ENCODE peak calls at places on chromosomes 5 and 9, in nine cellular contexts. One of them, this sample, is unnamed. For H3K4me1, the result is how much of the 10 kb centered on the place peaks cover.

GRCh38 chr5:15500326-15500958 is 462 bp downstream of the FBXL7 start:
- DNase-seq in H1: no peak
- DNase-seq in spleen: peak
- DNase-seq in SK-N-SH: no peak
- DNase-seq in stomach: peak
- DNase-seq in breast epithelium: no peak
- DNase-seq in HepG2: no peak
- DNase-seq in HCT116: no peak
- DNase-seq in suprapubic skin: peak
- DNase-seq in this sample: no peak

GRCh38 chr5:33531796-33532195 is 91.0 kb downstream of the TARS1 start:
- DNase-seq in SK-N-SH: no peak
- DNase-seq in HepG2: no peak
- DNase-seq in HCT116: no peak
- DNase-seq in H1: no peak
- DNase-seq in suprapubic skin: no peak
- DNase-seq in breast epithelium: no peak
- DNase-seq in stomach: no peak
- DNase-seq in spleen: no peak
- DNase-seq in this sample: no peak

GRCh38 chr5:40022057-40022456 is 597.3 kb upstream of the DAB2 start:
- DNase-seq in SK-N-SH: no peak
- DNase-seq in stomach: no peak
- DNase-seq in breast epithelium: no peak
- DNase-seq in suprapubic skin: no peak
- DNase-seq in HepG2: no peak
- DNase-seq in spleen: no peak
- DNase-seq in H1: no peak
- DNase-seq in HCT116: no peak
- DNase-seq in this sample: no peak

GRCh38 chr5:172939561-172939960 is 19.7 kb upstream of the RPL26L1 start:
- DNase-seq in HepG2: no peak
- DNase-seq in HCT116: no peak
- DNase-seq in breast epithelium: no peak
- DNase-seq in suprapubic skin: no peak
- DNase-seq in spleen: peak
- DNase-seq in SK-N-SH: no peak
- DNase-seq in stomach: no peak
- DNase-seq in H1: no peak
- DNase-seq in this sample: no peak

GRCh38 chr5:173638631-173639030 is 22.2 kb upstream of the BOD1 start:
- DNase-seq in suprapubic skin: peak
- DNase-seq in HepG2: no peak
- DNase-seq in HCT116: no peak
- DNase-seq in H1: no peak
- DNase-seq in breast epithelium: no peak
- DNase-seq in SK-N-SH: no peak
- DNase-seq in spleen: no peak
- DNase-seq in stomach: peak
- DNase-seq in this sample: no peak

GRCh38 chr5:128667148-128667547 is 129.1 kb upstream of the FBN2 start:
- DNase-seq in H1: no peak
- DNase-seq in suprapubic skin: no peak
- DNase-seq in HepG2: no peak
- DNase-seq in spleen: no peak
- DNase-seq in HCT116: no peak
- DNase-seq in breast epithelium: no peak
- DNase-seq in stomach: no peak
- DNase-seq in SK-N-SH: no peak
- DNase-seq in this sample: no peak

GRCh38 chr9:111895996-111896941 is at the start of gene UGCG:
- DNase-seq in breast epithelium: peak
- DNase-seq in HCT116: peak
- DNase-seq in spleen: peak
- DNase-seq in HepG2: peak
- DNase-seq in stomach: peak
- DNase-seq in SK-N-SH: peak
- DNase-seq in H1: peak
- DNase-seq in suprapubic skin: peak
- DNase-seq in this sample: peak

GRCh38 chr9:93133641-93134017 is 422 bp downstream of the NINJ1 start:
- DNase-seq in HCT116: no peak
- DNase-seq in stomach: peak
- DNase-seq in HepG2: peak
- DNase-seq in SK-N-SH: peak
- DNase-seq in suprapubic skin: no peak
- DNase-seq in spleen: peak
- DNase-seq in breast epithelium: no peak
- DNase-seq in H1: no peak
- DNase-seq in this sample: peak

GRCh38 chr5:157602505-157602904 is 26.9 kb upstream of the ADAM19 start:
- DNase-seq in SK-N-SH: no peak
- DNase-seq in H1: no peak
- DNase-seq in suprapubic skin: no peak
- DNase-seq in stomach: no peak
- DNase-seq in spleen: no peak
- DNase-seq in HCT116: no peak
- DNase-seq in HepG2: no peak
- DNase-seq in breast epithelium: no peak
- DNase-seq in this sample: no peak

GRCh38 chr9:757246-757881 is 84.1 kb upstream of the DMRT1 start:
- DNase-seq in stomach: no peak
- DNase-seq in HCT116: peak
- DNase-seq in HepG2: peak
- DNase-seq in SK-N-SH: peak
- DNase-seq in breast epithelium: no peak
- DNase-seq in H1: peak
- DNase-seq in spleen: no peak
- DNase-seq in suprapubic skin: peak
- DNase-seq in this sample: peak

GRCh38 chr5:1772634-1773033 is 27.0 kb downstream of the MRPL36 start:
- DNase-seq in suprapubic skin: no peak
- DNase-seq in H1: no peak
- DNase-seq in breast epithelium: no peak
- DNase-seq in HCT116: peak
- DNase-seq in stomach: no peak
- DNase-seq in HepG2: peak
- DNase-seq in spleen: no peak
- DNase-seq in SK-N-SH: peak
- DNase-seq in this sample: no peak

GRCh38 chr5:126970517-126971017 is 59.8 kb downstream of the MARCHF3 start:
- DNase-seq in H1: no peak
- DNase-seq in HepG2: no peak
- DNase-seq in spleen: no peak
- DNase-seq in SK-N-SH: no peak
- DNase-seq in stomach: no peak
- DNase-seq in suprapubic skin: no peak
- DNase-seq in HCT116: no peak
- DNase-seq in breast epithelium: no peak
- DNase-seq in this sample: no peak

GRCh38 chr5:159210306-159210722 is 961 bp upstream of the RNF145 start:
- DNase-seq in HCT116: no peak
- DNase-seq in breast epithelium: no peak
- DNase-seq in H1: no peak
- DNase-seq in SK-N-SH: peak
- DNase-seq in suprapubic skin: no peak
- DNase-seq in stomach: no peak
- DNase-seq in HepG2: peak
- DNase-seq in spleen: no peak
- DNase-seq in this sample: peak

GRCh38 chr5:159210846-159211245 is 1.5 kb upstream of the RNF145 start:
- DNase-seq in spleen: no peak
- DNase-seq in HCT116: no peak
- DNase-seq in SK-N-SH: peak
- DNase-seq in breast epithelium: no peak
- DNase-seq in H1: no peak
- DNase-seq in HepG2: no peak
- DNase-seq in stomach: no peak
- DNase-seq in suprapubic skin: no peak
- DNase-seq in this sample: no peak

GRCh38 chr5:159208508-159209437 is 580 bp downstream of the RNF145 start:
- DNase-seq in HCT116: no peak
- DNase-seq in SK-N-SH: peak
- DNase-seq in stomach: peak
- DNase-seq in H1: no peak
- DNase-seq in HepG2: peak
- DNase-seq in breast epithelium: peak
- DNase-seq in spleen: no peak
- DNase-seq in suprapubic skin: peak
- DNase-seq in this sample: peak

GRCh38 chr5:159207616-159208507 is 1.5 kb downstream of the RNF145 start:
- DNase-seq in suprapubic skin: peak
- DNase-seq in HCT116: peak
- DNase-seq in breast epithelium: peak
- DNase-seq in spleen: peak
- DNase-seq in SK-N-SH: peak
- DNase-seq in H1: no peak
- DNase-seq in stomach: peak
- DNase-seq in HepG2: peak
- DNase-seq in this sample: peak

GRCh38 chr5:159209438-159210305 is at the start of gene RNF145:
- DNase-seq in breast epithelium: peak
- DNase-seq in stomach: peak
- DNase-seq in SK-N-SH: peak
- DNase-seq in HepG2: peak
- DNase-seq in HCT116: peak
- DNase-seq in suprapubic skin: peak
- DNase-seq in H1: no peak
- DNase-seq in spleen: peak
- DNase-seq in this sample: peak
- TF ChIP-seq POLR2AphosphoS5 in breast epithelium: peak
- TF ChIP-seq POLR2AphosphoS5 in stomach: peak
- TF ChIP-seq POLR2AphosphoS5 in SK-N-SH: no peak
- TF ChIP-seq POLR2AphosphoS5 in HepG2: peak
- TF ChIP-seq POLR2AphosphoS5 in HCT116: peak
- TF ChIP-seq POLR2AphosphoS5 in suprapubic skin: peak
- TF ChIP-seq POLR2AphosphoS5 in H1: peak
- TF ChIP-seq POLR2AphosphoS5 in spleen: peak
- TF ChIP-seq POLR2AphosphoS5 in this sample: no peak

DNA sequence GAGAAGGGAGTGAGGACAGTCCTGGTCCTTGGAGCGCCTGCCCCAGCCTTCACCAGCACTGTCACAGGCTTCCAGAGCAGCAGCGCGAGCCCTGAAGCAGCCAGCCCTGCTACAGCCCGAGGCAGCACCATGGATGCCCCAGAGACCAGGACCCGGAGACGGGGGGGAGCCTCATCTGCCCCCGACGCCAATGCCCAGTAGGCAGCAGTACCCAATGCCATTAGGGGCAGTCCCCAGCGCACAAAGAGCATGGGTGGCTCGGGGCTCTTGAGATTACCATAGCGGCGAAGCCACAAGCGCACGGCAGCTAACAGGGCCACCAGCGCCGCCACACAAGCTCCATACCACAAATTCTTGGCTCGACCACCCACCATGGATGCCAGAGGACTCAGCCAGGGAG is 4.9 kb downstream of the PIGO start:
- DNase-seq in stomach: no peak
- DNase-seq in breast epithelium: no peak
- DNase-seq in HepG2: no peak
- DNase-seq in SK-N-SH: no peak
- DNase-seq in suprapubic skin: no peak
- DNase-seq in H1: no peak
- DNase-seq in spleen: no peak
- DNase-seq in HCT116: no peak
- DNase-seq in this sample: no peak
- H3K4me1 ChIP-seq in stomach: under half
- H3K4me1 ChIP-seq in breast epithelium: under half
- H3K4me1 ChIP-seq in HepG2: under half
- H3K4me1 ChIP-seq in SK-N-SH: under half
- H3K4me1 ChIP-seq in suprapubic skin: under half
- H3K4me1 ChIP-seq in H1: under half
- H3K4me1 ChIP-seq in spleen: under half
- H3K4me1 ChIP-seq in HCT116: under half
- H3K4me1 ChIP-seq in this sample: under half

GRCh38 chr5:149584106-149584505 is 2.8 kb downstream of the ARHGEF37 start:
- DNase-seq in HepG2: no peak
- DNase-seq in stomach: no peak
- DNase-seq in spleen: no peak
- DNase-seq in suprapubic skin: no peak
- DNase-seq in breast epithelium: no peak
- DNase-seq in H1: no peak
- DNase-seq in HCT116: no peak
- DNase-seq in SK-N-SH: no peak
- DNase-seq in this sample: no peak
- TF ChIP-seq POLR2AphosphoS5 in HepG2: no peak
- TF ChIP-seq POLR2AphosphoS5 in stomach: no peak
- TF ChIP-seq POLR2AphosphoS5 in spleen: no peak
- TF ChIP-seq POLR2AphosphoS5 in suprapubic skin: no peak
- TF ChIP-seq POLR2AphosphoS5 in breast epithelium: no peak
- TF ChIP-seq POLR2AphosphoS5 in H1: no peak
- TF ChIP-seq POLR2AphosphoS5 in HCT116: no peak
- TF ChIP-seq POLR2AphosphoS5 in SK-N-SH: no peak
- TF ChIP-seq POLR2AphosphoS5 in this sample: no peak

GRCh38 chr9:136997830-136998234 is 1.5 kb upstream of the CLIC3 start:
- DNase-seq in H1: no peak
- DNase-seq in suprapubic skin: no peak
- DNase-seq in stomach: no peak
- DNase-seq in spleen: no peak
- DNase-seq in HCT116: no peak
- DNase-seq in SK-N-SH: no peak
- DNase-seq in HepG2: no peak
- DNase-seq in breast epithelium: no peak
- DNase-seq in this sample: peak

GRCh38 chr9:136996361-136997281 is at the start of gene CLIC3:
- DNase-seq in SK-N-SH: peak
- DNase-seq in H1: no peak
- DNase-seq in HepG2: peak
- DNase-seq in breast epithelium: no peak
- DNase-seq in suprapubic skin: no peak
- DNase-seq in spleen: peak
- DNase-seq in HCT116: no peak
- DNase-seq in stomach: peak
- DNase-seq in this sample: peak

GRCh38 chr9:136995370-136995769 is 998 bp downstream of the CLIC3 start:
- DNase-seq in HepG2: no peak
- DNase-seq in H1: no peak
- DNase-seq in SK-N-SH: no peak
- DNase-seq in HCT116: no peak
- DNase-seq in spleen: no peak
- DNase-seq in breast epithelium: no peak
- DNase-seq in suprapubic skin: no peak
- DNase-seq in stomach: no peak
- DNase-seq in this sample: no peak

GRCh38 chr9:136995772-136996308 is 528 bp downstream of the CLIC3 start:
- DNase-seq in SK-N-SH: no peak
- DNase-seq in H1: no peak
- DNase-seq in HCT116: no peak
- DNase-seq in spleen: no peak
- DNase-seq in stomach: peak
- DNase-seq in breast epithelium: no peak
- DNase-seq in HepG2: no peak
- DNase-seq in suprapubic skin: no peak
- DNase-seq in this sample: peak

GRCh38 chr9:136997355-136997754 is 987 bp upstream of the CLIC3 start:
- DNase-seq in H1: no peak
- DNase-seq in HCT116: no peak
- DNase-seq in HepG2: no peak
- DNase-seq in stomach: no peak
- DNase-seq in breast epithelium: no peak
- DNase-seq in SK-N-SH: no peak
- DNase-seq in spleen: no peak
- DNase-seq in suprapubic skin: no peak
- DNase-seq in this sample: no peak
- H3K4me1 ChIP-seq in H1: under half
- H3K4me1 ChIP-seq in HCT116: half or more
- H3K4me1 ChIP-seq in HepG2: half or more
- H3K4me1 ChIP-seq in stomach: under half
- H3K4me1 ChIP-seq in breast epithelium: under half
- H3K4me1 ChIP-seq in SK-N-SH: under half
- H3K4me1 ChIP-seq in spleen: half or more
- H3K4me1 ChIP-seq in suprapubic skin: half or more
- H3K4me1 ChIP-seq in this sample: half or more

GRCh38 chr9:126363847-126364671 is 37.4 kb downstream of the MVB12B start:
- DNase-seq in HCT116: no peak
- DNase-seq in stomach: no peak
- DNase-seq in spleen: no peak
- DNase-seq in H1: no peak
- DNase-seq in SK-N-SH: no peak
- DNase-seq in HepG2: no peak
- DNase-seq in breast epithelium: no peak
- DNase-seq in suprapubic skin: no peak
- DNase-seq in this sample: no peak
- TF ChIP-seq POLR2AphosphoS5 in HCT116: no peak
- TF ChIP-seq POLR2AphosphoS5 in stomach: no peak
- TF ChIP-seq POLR2AphosphoS5 in spleen: no peak
- TF ChIP-seq POLR2AphosphoS5 in H1: no peak
- TF ChIP-seq POLR2AphosphoS5 in SK-N-SH: no peak
- TF ChIP-seq POLR2AphosphoS5 in HepG2: no peak
- TF ChIP-seq POLR2AphosphoS5 in breast epithelium: no peak
- TF ChIP-seq POLR2AphosphoS5 in suprapubic skin: no peak
- TF ChIP-seq POLR2AphosphoS5 in this sample: peak

This sample was measured in upper lobe of left lung.